ENCODE peak calls at places on chromosomes 13 and 19, in nine cellular contexts. Y is GM18507; P is H4; B is activated CD4-positive, alpha-beta T cell treated with anti-CD3 and anti-CD28 coated beads, Interleukin-2, amount 10 ng/mL, durations not matched to agents 7 days and 5 days; R is H9; A is T-helper 1 cell; L is stimulated activated CD4-positive, alpha-beta T cell treated with anti-CD3 and anti-CD28 coated beads, Interleukin-4, amount 100 ng/mL, for 4 hours; D is left colon; J is anterior cingulate cortex. O is an unnamed sample.

GRCh38 chr13:42728507-42729180 is 52.7 kb upstream of the FAM216B start:
- DNase-seq in J (no peak), P (no peak), Y (no peak), L (no peak), A (no peak), B (no peak), R (no peak), D (no peak), O (no peak)

GRCh38 chr19:858868-859843 is at the start of gene CFD:
- DNase-seq in L (no peak), R (no peak), D (peak; percentile 63), A (no peak), P (no peak), B (no peak), Y (no peak), J (no peak), O (no peak)

GRCh38 chr13:109105899-109106298 is 476.5 kb downstream of the MYO16 start:
- DNase-seq in D (no peak), B (no peak), P (no peak), R (no peak), A (no peak), L (no peak), J (no peak), Y (no peak), O (no peak)

GRCh38 chr13:99577934-99578917 is 77.0 kb downstream of the TM9SF2 start:
- DNase-seq in D (no peak), R (no peak), L (no peak), Y (no peak), P (no peak), A (no peak), J (no peak), B (no peak), O (peak; percentile 11)

GRCh38 chr19:10603084-10603872 is 16.2 kb upstream of the AP1M2 start:
- DNase-seq in R (peak; percentile 43), B (peak; percentile 92), A (peak; percentile 86), P (no peak), Y (no peak), J (no peak), L (peak; percentile 59), D (peak; percentile 44), O (peak; percentile 40)

GRCh38 chr19:49879243-49879960 is 1.9 kb downstream of the TBC1D17 start:
- DNase-seq in B (peak; percentile 29), D (peak; percentile 32), P (no peak), L (no peak), Y (no peak), A (peak; percentile 34), J (no peak), R (no peak), O (no peak)

GRCh38 chr19:28537079-28537478 is 675.9 kb downstream of the UQCRFS1 start:
- DNase-seq in Y (no peak), L (no peak), J (no peak), P (no peak), R (no peak), B (no peak), A (no peak), D (no peak), O (no peak)

GRCh38 chr19:3506384-3507340 is 551 bp downstream of the FZR1 start:
- DNase-seq in P (no peak), A (peak; percentile 27), B (peak; percentile 46), Y (no peak), D (peak; percentile 63), J (no peak), L (no peak), R (no peak), O (no peak)

GRCh38 chr19:6236310-6237291 is 43.2 kb downstream of the MLLT1 start:
- DNase-seq in P (no peak), Y (no peak), A (no peak), L (no peak), B (no peak), D (peak; percentile 53), J (peak; percentile 30), R (no peak), O (no peak)

GRCh38 chr13:69737129-69737935 is 370.3 kb upstream of the ATXN8OS start:
- DNase-seq in Y (no peak), A (no peak), J (no peak), B (no peak), L (no peak), P (no peak), R (no peak), D (no peak), O (no peak)

GRCh38 chr19:54517483-54517882 is 14.9 kb downstream of the LAIR2 start:
- DNase-seq in B (peak; percentile 83), Y (no peak), R (peak; percentile 29), P (peak; percentile 90), A (peak; percentile 54), D (peak; percentile 32), L (peak; percentile 56), J (peak; percentile 9), O (peak; percentile 1)

GRCh38 chr13:49746111-49746510 is 46.4 kb downstream of the KPNA3 start:
- DNase-seq in B (no peak), P (no peak), R (no peak), D (peak; percentile 61), L (no peak), J (no peak), A (no peak), Y (no peak), O (no peak)

GRCh38 chr13:39510296-39510695 is 92.7 kb downstream of the LHFPL6 start:
- DNase-seq in L (no peak), Y (no peak), A (no peak), P (no peak), J (no peak), R (no peak), D (no peak), B (no peak), O (no peak)

GRCh38 chr13:24042710-24043440 is 117.6 kb upstream of the SPATA13 start:
- DNase-seq in A (no peak), J (no peak), Y (no peak), P (no peak), L (no peak), B (no peak), R (no peak), D (no peak), O (peak; percentile 77)

GRCh38 chr19:19539738-19540703 is 2.0 kb downstream of the CILP2 start:
- DNase-seq in B (peak; percentile 58), D (peak; percentile 74), Y (no peak), J (peak; percentile 27), L (peak; percentile 70), A (peak; percentile 80), R (peak; percentile 94), P (no peak), O (peak; percentile 57)

GRCh38 chr19:50870417-50871089 is 2.7 kb upstream of the KLK2 start:
- DNase-seq in B (no peak), L (peak; percentile 5), P (no peak), D (no peak), Y (no peak), J (no peak), R (peak; percentile 71), A (peak; percentile 14), O (no peak)

GRCh38 chr19:55654833-55655647 is at the start of gene U2AF2:
- DNase-seq in R (peak; percentile 95), J (peak; percentile 93), B (peak; percentile 95), L (peak; percentile 98), A (peak; percentile 93), D (peak; percentile 93), P (peak; percentile 94), Y (peak; percentile 79), O (peak; percentile 88)

GRCh38 chr13:23909606-23910005 is 12.3 kb upstream of the C1QTNF9B start:
- DNase-seq in D (no peak), L (no peak), A (no peak), Y (no peak), B (no peak), P (no peak), R (no peak), J (no peak), O (no peak)

GRCh38 chr19:45443462-45444317 is 20.0 kb upstream of the ERCC1 start:
- DNase-seq in D (peak; percentile 97), J (peak; percentile 72), B (peak; percentile 45), P (peak; percentile 82), A (no peak), R (peak; percentile 98), Y (no peak), L (peak; percentile 39), O (peak; percentile 90)

GRCh38 chr13:109744512-109745051 is 41.8 kb downstream of the IRS2 start:
- DNase-seq in D (peak; percentile 75), R (no peak), L (no peak), B (no peak), Y (no peak), A (no peak), P (no peak), J (peak; percentile 23), O (no peak)

GRCh38 chr19:1665565-1666047 is 13.2 kb upstream of the TCF3 start:
- DNase-seq in D (no peak), J (no peak), B (no peak), P (no peak), Y (no peak), A (no peak), R (no peak), L (no peak), O (no peak)

GRCh38 chr13:44151474-44151873 is 222.2 kb upstream of the SERP2 start:
- DNase-seq in B (no peak), Y (no peak), R (no peak), D (no peak), J (no peak), P (no peak), A (no peak), L (no peak), O (no peak)

GRCh38 chr13:101306773-101307172 is 109.5 kb downstream of the NALCN start:
- DNase-seq in D (no peak), R (no peak), B (no peak), A (no peak), J (no peak), P (no peak), Y (no peak), L (no peak), O (no peak)

GRCh38 chr19:2624537-2625091 is 77.9 kb downstream of the GNG7 start:
- DNase-seq in A (no peak), J (peak; percentile 48), R (peak; percentile 83), P (peak; percentile 65), D (no peak), L (no peak), Y (no peak), B (no peak), O (no peak)

GRCh38 chr19:4568884-4569283 is 9.4 kb upstream of the SEMA6B start:
- DNase-seq in Y (no peak), R (no peak), A (no peak), L (no peak), B (no peak), P (no peak), J (no peak), D (no peak), O (no peak)

GRCh38 chr19:1156305-1156801 is 17.7 kb downstream of the SBNO2 start:
- DNase-seq in L (no peak), P (no peak), D (no peak), A (no peak), Y (no peak), R (no peak), J (no peak), B (no peak), O (peak; percentile 75)

GRCh38 chr19:53424968-53425597 is 6.7 kb upstream of the ZNF761 start:
- DNase-seq in D (peak; percentile 58), J (peak; percentile 68), L (peak; percentile 56), B (peak; percentile 72), R (peak; percentile 87), A (peak; percentile 35), Y (no peak), P (peak; percentile 58), O (peak; percentile 63)

GRCh38 chr13:38662362-38662761 is 24.5 kb upstream of the FREM2 start:
- DNase-seq in D (no peak), R (no peak), P (no peak), A (no peak), J (no peak), B (no peak), Y (no peak), L (no peak), O (peak; percentile 46)

GRCh38 chr13:36352350-36352749 is 6.2 kb upstream of the SPART start:
- DNase-seq in P (no peak), D (no peak), A (no peak), Y (no peak), B (no peak), R (no peak), L (no peak), J (no peak), O (peak; percentile 70)

GRCh38 chr13:110866491-110867170 is 48.2 kb downstream of the ANKRD10 start:
- DNase-seq in Y (no peak), J (no peak), P (no peak), R (no peak), B (no peak), D (no peak), A (no peak), L (no peak), O (no peak)

GRCh38 chr19:43395561-43395960 is 19.1 kb upstream of the TEX101 start:
- DNase-seq in J (no peak), D (peak; percentile 77), B (no peak), P (no peak), L (no peak), R (no peak), Y (no peak), A (no peak), O (no peak)

O was measured in AG10803.